ENCODE peak calls at places on chromosomes 11 and 22, in eight cellular contexts. P, I, V, N, L, W, S and A are unnamed samples. For H3K4me1, the result is how much of the 10 kb centered on the place peaks cover.

GRCh38 chr22:17576475-17576874 is 13.2 kb downstream of the SLC25A18 start:
- DNase-seq in P (no peak), I (no peak), V (peak), N (no peak), L (no peak), W (no peak), S (no peak), A (no peak)

GRCh38 chr11:111792314-111792713 is 26.1 kb upstream of the PPP2R1B start:
- DNase-seq in P (no peak), I (no peak), V (no peak), N (no peak), L (no peak), W (no peak), S (no peak), A (no peak)

GRCh38 chr22:20522828-20523117 is 15.4 kb downstream of the MED15 start:
- DNase-seq in P (no peak), I (no peak), V (no peak), N (no peak), L (no peak), W (no peak), S (no peak), A (no peak)

GRCh38 chr11:44286268-44286880 is 23.6 kb downstream of the ALX4 start:
- DNase-seq in P (no peak), I (peak), V (peak), N (peak), L (no peak), W (no peak), S (peak), A (no peak)

GRCh38 chr11:122696662-122697061 is 41.1 kb downstream of the UBASH3B start:
- DNase-seq in P (no peak), I (no peak), V (no peak), N (no peak), L (no peak), W (no peak), S (no peak), A (no peak)

GRCh38 chr11:69642549-69642912 is 1.6 kb downstream of the CCND1 start:
- DNase-seq in P (peak), I (peak), V (no peak), N (no peak), L (peak), W (no peak), S (no peak), A (no peak)

GRCh38 chr22:28891156-28891733 is 7.9 kb downstream of the ZNRF3 start:
- DNase-seq in P (no peak), I (no peak), V (no peak), N (no peak), L (no peak), W (no peak), S (no peak), A (no peak)

GRCh38 chr11:96314326-96315050 is 28.5 kb downstream of the MAML2 start:
- DNase-seq in P (peak), I (no peak), V (no peak), N (peak), L (no peak), W (no peak), S (no peak), A (no peak)

GRCh38 chr22:24953294-24954113 is 988 bp downstream of the KIAA1671 start:
- DNase-seq in P (peak), I (peak), V (no peak), N (peak), L (no peak), W (no peak), S (no peak), A (no peak)

GRCh38 chr22:37741312-37741795 is 44.5 kb downstream of the TRIOBP start:
- DNase-seq in P (peak), I (peak), V (peak), N (peak), L (peak), W (peak), S (peak), A (no peak)

GRCh38 chr11:9783986-9784385 is 120.1 kb downstream of the SWAP70 start:
- DNase-seq in P (no peak), I (no peak), V (no peak), N (no peak), L (no peak), W (no peak), S (no peak), A (no peak)

GRCh38 chr11:79412761-79413160 is 28.1 kb downstream of the TENM4 start:
- DNase-seq in P (no peak), I (no peak), V (no peak), N (no peak), L (no peak), W (no peak), S (no peak), A (no peak)
- H3K4me3 ChIP-seq in P (no peak), I (no peak), V (no peak), N (no peak), L (no peak), W (no peak), S (no peak), A (no peak)

GRCh38 chr11:94675239-94675638 is 92.9 kb upstream of the AMOTL1 start:
- DNase-seq in P (no peak), I (no peak), V (no peak), N (no peak), L (no peak), W (no peak), S (no peak), A (no peak)
- H3K27ac ChIP-seq in P (no peak), I (no peak), V (no peak), N (no peak), L (no peak), W (no peak), S (no peak), A (no peak)

GRCh38 chr11:66313321-66314185 is 3.3 kb downstream of the CD248 start:
- DNase-seq in P (peak), I (peak), V (no peak), N (peak), L (peak), W (no peak), S (no peak), A (no peak)
- H3K4me1 ChIP-seq in P (under half), I (under half), V (under half), N (under half), L (under half), W (under half), S (under half), A (under half)

DNA sequence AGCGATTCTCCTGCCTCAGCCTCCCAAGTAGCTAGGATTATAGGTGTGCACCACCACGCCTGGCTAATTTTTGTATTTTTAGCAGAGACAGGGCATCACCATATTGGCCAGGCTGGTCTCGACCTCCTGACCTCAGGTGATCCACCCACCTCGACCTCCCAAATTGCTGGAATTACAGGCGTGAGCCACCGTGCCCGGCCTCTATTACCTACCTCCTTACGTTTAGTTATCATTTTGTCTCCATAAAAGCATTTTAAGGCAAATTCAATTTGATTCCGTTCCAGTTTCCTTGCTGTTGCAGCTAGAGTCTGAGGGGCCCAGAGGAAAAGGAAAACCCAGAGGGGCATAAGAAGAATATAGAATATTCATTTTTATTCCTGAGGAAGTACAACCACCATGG is 628 bp upstream of the DDX10 start:
- DNase-seq in P (no peak), I (no peak), V (no peak), N (no peak), L (no peak), W (no peak), S (no peak), A (no peak)
- H3K4me3 ChIP-seq in P (peak), I (peak), V (no peak), N (peak), L (peak), W (peak), S (peak), A (no peak)

GRCh38 chr11:66904981-66905521 is 48.2 kb downstream of the LRFN4 start:
- DNase-seq in P (no peak), I (no peak), V (no peak), N (no peak), L (no peak), W (no peak), S (no peak), A (no peak)

GRCh38 chr11:66902486-66903177 is 45.8 kb downstream of the LRFN4 start:
- DNase-seq in P (no peak), I (no peak), V (no peak), N (no peak), L (no peak), W (no peak), S (no peak), A (no peak)

GRCh38 chr11:66905631-66906030 is 48.8 kb downstream of the LRFN4 start:
- DNase-seq in P (no peak), I (no peak), V (no peak), N (no peak), L (no peak), W (no peak), S (no peak), A (no peak)

GRCh38 chr11:66904561-66904960 is 47.7 kb downstream of the LRFN4 start:
- DNase-seq in P (no peak), I (no peak), V (no peak), N (no peak), L (no peak), W (no peak), S (no peak), A (no peak)

DNA sequence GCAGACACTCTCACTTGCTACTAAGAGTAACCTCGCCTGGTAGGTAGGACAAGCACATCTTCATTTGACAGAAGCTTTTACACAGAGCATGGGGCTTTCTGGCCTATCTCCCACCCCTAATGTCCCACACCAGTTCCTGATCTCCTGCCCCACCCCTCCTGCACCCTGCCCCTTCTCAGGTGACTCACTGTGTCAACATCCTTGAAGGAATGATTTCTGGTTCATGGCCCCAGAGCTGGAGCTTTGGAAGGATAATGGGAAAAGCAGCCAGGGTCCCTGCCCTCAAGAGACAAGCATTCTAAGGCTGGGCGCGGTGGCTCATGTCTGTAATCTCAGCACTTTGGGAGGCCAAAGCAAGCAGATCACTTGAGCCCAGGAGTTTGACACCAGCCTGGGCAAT is 47.2 kb downstream of the LRFN4 start:
- DNase-seq in P (no peak), I (no peak), V (peak), N (no peak), L (no peak), W (no peak), S (peak), A (no peak)
- H3K27ac ChIP-seq in P (no peak), I (no peak), V (no peak), N (no peak), L (no peak), W (no peak), S (peak), A (no peak)

GRCh38 chr22:27870234-27871191 is 48.5 kb downstream of the PITPNB start:
- DNase-seq in P (no peak), I (no peak), V (no peak), N (no peak), L (no peak), W (no peak), S (no peak), A (no peak)
- H3K4me1 ChIP-seq in P (half or more), I (half or more), V (under half), N (under half), L (half or more), W (under half), S (under half), A (under half)

DNA sequence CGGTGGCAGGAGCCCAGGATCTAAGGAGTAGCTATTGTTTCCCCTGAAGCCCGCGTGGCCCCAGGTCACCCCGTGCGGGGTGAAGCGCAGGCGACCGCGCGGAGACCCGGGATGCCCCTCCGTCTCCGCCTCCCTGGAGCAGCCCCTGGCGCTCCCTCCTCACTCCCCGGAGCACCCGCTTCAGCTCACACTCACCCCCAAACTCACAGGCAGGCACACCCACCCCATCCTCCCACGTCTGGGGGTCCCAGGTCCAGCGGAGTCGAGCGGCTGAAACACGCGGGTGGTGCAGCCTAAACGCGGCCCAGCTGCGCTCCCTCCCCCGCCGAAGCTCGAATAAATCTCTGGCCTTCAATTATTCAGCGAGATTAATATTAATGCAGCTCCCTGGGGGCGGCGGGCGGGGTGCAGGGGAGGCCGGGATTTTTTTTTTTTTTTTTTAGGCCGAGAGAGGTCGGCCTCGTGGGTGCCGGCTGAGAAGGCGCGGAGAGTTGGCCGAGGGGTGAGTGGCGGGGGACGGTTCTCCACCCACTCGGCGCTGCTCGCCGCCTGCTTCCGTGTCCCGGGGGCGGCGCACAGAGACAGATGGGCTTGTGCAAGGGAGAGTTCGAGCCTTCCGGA is 465 bp upstream of the SLC1A2 start:
- DNase-seq in P (peak), I (peak), V (no peak), N (peak), L (no peak), W (no peak), S (no peak), A (no peak)
- H3K4me3 ChIP-seq in P (peak), I (peak), V (peak), N (peak), L (peak), W (peak), S (peak), A (peak)

GRCh38 chr11:75380716-75381420 is 18.4 kb upstream of the RPS3 start:
- DNase-seq in P (no peak), I (peak), V (peak), N (peak), L (no peak), W (no peak), S (no peak), A (no peak)
- H3K27ac ChIP-seq in P (peak), I (peak), V (no peak), N (peak), L (no peak), W (no peak), S (peak), A (no peak)

GRCh38 chr11:35182317-35182939 is 43.5 kb downstream of the CD44 start:
- DNase-seq in P (no peak), I (no peak), V (no peak), N (no peak), L (no peak), W (no peak), S (no peak), A (no peak)

GRCh38 chr11:35179466-35180135 is 40.6 kb downstream of the CD44 start:
- DNase-seq in P (no peak), I (no peak), V (no peak), N (no peak), L (no peak), W (no peak), S (no peak), A (no peak)

GRCh38 chr11:35180311-35181233 is 41.6 kb downstream of the CD44 start:
- DNase-seq in P (no peak), I (no peak), V (no peak), N (no peak), L (no peak), W (no peak), S (no peak), A (no peak)

GRCh38 chr11:35185696-35186095 is 46.7 kb downstream of the CD44 start:
- DNase-seq in P (no peak), I (peak), V (no peak), N (no peak), L (no peak), W (no peak), S (no peak), A (no peak)

GRCh38 chr11:35183526-35183925 is 44.6 kb downstream of the CD44 start:
- DNase-seq in P (no peak), I (no peak), V (no peak), N (no peak), L (no peak), W (no peak), S (no peak), A (no peak)
- H3K4me1 ChIP-seq in P (under half), I (under half), V (under half), N (under half), L (half or more), W (under half), S (under half), A (under half)

GRCh38 chr11:2380807-2381350 is 3.8 kb downstream of the CD81 start:
- DNase-seq in P (peak), I (no peak), V (no peak), N (peak), L (peak), W (peak), S (no peak), A (no peak)

GRCh38 chr11:2377511-2378443 is 667 bp downstream of the CD81 start:
- DNase-seq in P (peak), I (peak), V (peak), N (peak), L (no peak), W (peak), S (peak), A (no peak)

GRCh38 chr11:2380396-2380795 is 3.3 kb downstream of the CD81 start:
- DNase-seq in P (peak), I (no peak), V (no peak), N (no peak), L (no peak), W (no peak), S (no peak), A (no peak)

GRCh38 chr11:2378527-2379210 is 1.6 kb downstream of the CD81 start:
- DNase-seq in P (peak), I (no peak), V (no peak), N (peak), L (peak), W (peak), S (no peak), A (no peak)

GRCh38 chr11:2379471-2380174 is 2.5 kb downstream of the CD81 start:
- DNase-seq in P (peak), I (no peak), V (no peak), N (peak), L (no peak), W (no peak), S (no peak), A (no peak)
- H3K4me3 ChIP-seq in P (peak), I (no peak), V (no peak), N (peak), L (peak), W (peak), S (no peak), A (no peak)